ENCODE peak calls at places on chromosomes 4 and X, in four cellular contexts. Y is neural progenitor cell, U is osteoblast, E is adrenal gland. A is an unnamed sample.

GRCh38 chr4:25928320-25928955 is 14.4 kb downstream of the SMIM20 start:
- DNase-seq in E (no peak), Y (no peak), U (no peak), A (no peak)

GRCh38 chrX:72716766-72717165 is 2.7 kb upstream of the PHKA1 start:
- DNase-seq in U (no peak), Y (no peak), E (no peak), A (no peak)

GRCh38 chr4:185925910-185926360 is 113.9 kb upstream of the SORBS2 start:
- DNase-seq in U (no peak), E (no peak), Y (peak), A (no peak)

GRCh38 chr4:172390341-172390740 is 577.1 kb downstream of the GALNTL6 start:
- DNase-seq in E (no peak), Y (no peak), U (no peak), A (no peak)

GRCh38 chr4:56048621-56049427 is 100.1 kb downstream of the CEP135 start:
- DNase-seq in Y (peak), U (peak), E (peak), A (no peak)

GRCh38 chrX:10021461-10022272 is 54.5 kb downstream of the CLDN34 start:
- DNase-seq in E (peak), Y (no peak), U (no peak), A (peak)

GRCh38 chrX:7925867-7926472 is 1.2 kb downstream of the PNPLA4 start:
- DNase-seq in Y (peak), E (peak), U (peak), A (no peak)

GRCh38 chr4:76108467-76109181 is 34.1 kb downstream of the ART3 start:
- DNase-seq in Y (peak), E (no peak), U (no peak), A (no peak)

GRCh38 chr4:183906736-183907651 is 1.9 kb downstream of the STOX2 start:
- DNase-seq in E (peak), Y (peak), U (peak), A (no peak)

GRCh38 chrX:72031118-72031517 is 100.6 kb downstream of the RTL5 start:
- DNase-seq in Y (no peak), E (no peak), U (no peak), A (no peak)

GRCh38 chr4:13240066-13240465 is 244.1 kb downstream of the RAB28 start:
- DNase-seq in E (no peak), Y (no peak), U (no peak), A (no peak)

GRCh38 chr4:20249333-20249732 is 2.4 kb upstream of the SLIT2 start:
- DNase-seq in U (peak), Y (peak), E (peak), A (no peak)

GRCh38 chr4:40350627-40351227 is 15.6 kb downstream of the CHRNA9 start:
- DNase-seq in E (no peak), U (no peak), Y (no peak), A (peak)

GRCh38 chrX:133094098-133094731 is 2.7 kb downstream of the USP26 start:
- DNase-seq in E (no peak), Y (no peak), U (no peak), A (no peak)

GRCh38 chr4:108072300-108072699 is 82.6 kb downstream of the HADH start:
- DNase-seq in E (no peak), Y (no peak), U (no peak), A (no peak)

GRCh38 chr4:33882246-33882990 is 2361.9 kb downstream of the ARAP2 start:
- DNase-seq in Y (no peak), E (no peak), U (peak), A (no peak)

GRCh38 chrX:12319955-12320354 is 181.7 kb downstream of the FRMPD4 start:
- DNase-seq in U (no peak), Y (no peak), E (no peak), A (no peak)

GRCh38 chrX:72245461-72246089 is 6.7 kb upstream of the ERCC6L start:
- DNase-seq in U (peak), Y (peak), E (peak), A (no peak)

GRCh38 chr4:111781611-111782010 is 363.6 kb upstream of the FAM241A start:
- DNase-seq in E (no peak), U (no peak), Y (no peak), A (no peak)

GRCh38 chrX:31266172-31267076 is 194.6 kb upstream of the FTHL17 start:
- DNase-seq in Y (peak), U (peak), E (peak), A (peak)

GRCh38 chr4:2944882-2945526 is 18.2 kb downstream of the NOP14 start:
- DNase-seq in U (peak), Y (no peak), E (no peak), A (peak)

GRCh38 chrX:103629295-103630170 is 758 bp downstream of the TCEAL1 start:
- DNase-seq in E (peak), Y (peak), U (no peak), A (peak)

GRCh38 chr4:88350786-88351185 is 27.9 kb upstream of the HERC6 start:
- DNase-seq in U (no peak), Y (no peak), E (no peak), A (no peak)

GRCh38 chr4:78369691-78370090 is 181.9 kb upstream of the ANXA3 start:
- DNase-seq in Y (peak), E (no peak), U (no peak), A (no peak)

GRCh38 chrX:153824348-153824747 is 6.0 kb downstream of the PDZD4 start:
- DNase-seq in E (no peak), Y (no peak), U (peak), A (no peak)

GRCh38 chrX:13341491-13342101 is 21.7 kb upstream of the ATXN3L start:
- DNase-seq in Y (no peak), U (no peak), E (no peak), A (no peak)

GRCh38 chr4:173448103-173448502 is 49.2 kb upstream of the SCRG1 start:
- DNase-seq in U (no peak), Y (no peak), E (peak), A (peak)

GRCh38 chr4:110619401-110620247 is 3.3 kb downstream of the PITX2 start:
- DNase-seq in U (peak), E (no peak), Y (peak), A (no peak)

GRCh38 chr4:24632011-24632410 is 47.7 kb upstream of the DHX15 start:
- DNase-seq in U (no peak), E (no peak), Y (no peak), A (no peak)

GRCh38 chrX:47202316-47202715 is 8.7 kb downstream of the UBA1 start:
- DNase-seq in E (no peak), U (peak), Y (no peak), A (no peak)

GRCh38 chrX:47200385-47201150 is 6.9 kb downstream of the UBA1 start:
- DNase-seq in U (peak), E (peak), Y (no peak), A (no peak)

GRCh38 chrX:47202877-47203276 is 9.2 kb downstream of the UBA1 start:
- DNase-seq in Y (no peak), U (no peak), E (no peak), A (no peak)

GRCh38 chrX:47199286-47199685 is 5.7 kb downstream of the UBA1 start:
- DNase-seq in Y (no peak), U (peak), E (no peak), A (no peak)

DNA sequence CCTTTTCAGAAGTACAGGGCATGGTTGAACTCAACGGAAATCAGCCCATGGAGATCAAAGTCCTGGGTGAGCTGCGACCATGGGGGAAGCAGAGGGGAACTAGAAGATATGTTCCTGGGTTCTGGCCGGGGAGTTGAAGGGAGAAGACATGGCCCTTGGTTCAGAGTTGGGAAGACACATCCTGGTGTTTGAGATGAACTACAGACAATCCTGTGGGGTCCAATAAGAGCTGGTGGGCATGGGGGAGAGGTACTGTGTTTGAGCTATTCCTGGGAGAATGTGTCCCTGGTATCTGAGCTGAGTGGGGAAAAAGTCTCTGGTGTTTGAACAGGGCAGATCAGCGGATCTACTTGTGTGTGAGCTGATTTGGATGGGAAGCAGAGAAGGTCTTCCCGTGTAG is 7.9 kb downstream of the UBA1 start:
- DNase-seq in E (no peak), Y (no peak), U (peak), A (no peak)
- H3K4me3 ChIP-seq in E (no peak), Y (no peak), U (no peak), A (no peak)

DNA sequence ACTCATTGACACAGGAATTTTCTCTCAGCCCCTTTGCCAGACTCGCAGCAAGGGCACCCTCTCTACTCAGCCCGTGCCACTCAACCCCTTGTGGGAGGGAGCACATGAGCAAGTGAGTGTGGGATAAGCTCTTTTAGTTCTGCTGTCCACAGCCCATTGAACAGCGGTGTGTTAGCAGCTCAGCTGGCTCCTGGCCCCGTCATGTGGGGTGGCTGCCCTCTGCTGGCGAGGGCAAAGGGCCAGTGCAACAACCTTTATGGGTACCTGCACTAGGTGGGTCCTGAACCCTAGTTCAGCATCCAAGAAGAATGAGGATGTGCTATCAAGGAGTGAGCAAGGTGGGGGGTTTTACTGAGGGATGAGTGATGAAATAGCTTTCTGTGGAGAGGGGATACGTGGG is 85.0 kb upstream of the ZNF81 start:
- DNase-seq in E (peak), U (no peak), Y (peak), A (no peak)
- TF ChIP-seq CTCF in E (peak), U (peak), Y (peak), A (no peak)

GRCh38 chr4:175346381-175346780 is 428.2 kb downstream of the ADAM29 start:
- DNase-seq in E (no peak), U (peak), Y (no peak), A (no peak)

GRCh38 chr4:175350246-175350645 is 432.1 kb downstream of the ADAM29 start:
- DNase-seq in E (no peak), U (no peak), Y (no peak), A (no peak)

DNA sequence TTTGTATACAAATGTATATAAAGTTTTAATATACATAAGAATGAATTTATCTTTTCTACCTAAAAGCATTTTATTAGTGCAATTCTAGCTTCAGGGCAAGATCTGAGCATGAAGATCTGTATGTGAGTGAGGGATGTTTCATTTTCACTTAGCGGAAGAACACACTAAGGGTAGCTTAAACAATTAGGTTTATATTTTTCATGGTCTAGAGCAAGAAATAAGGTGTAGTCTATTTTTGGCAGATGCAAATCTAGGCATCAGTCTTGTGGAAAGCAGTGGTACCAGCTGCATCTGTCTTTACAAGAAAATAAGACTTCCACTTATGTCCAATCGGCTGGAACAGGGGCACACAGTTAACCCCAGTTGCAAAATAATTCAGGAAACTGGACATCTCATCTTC is 433.3 kb downstream of the ADAM29 start:
- DNase-seq in E (no peak), Y (no peak), U (no peak), A (no peak)
- H3K4me3 ChIP-seq in E (no peak), Y (no peak), U (no peak), A (no peak)

DNA sequence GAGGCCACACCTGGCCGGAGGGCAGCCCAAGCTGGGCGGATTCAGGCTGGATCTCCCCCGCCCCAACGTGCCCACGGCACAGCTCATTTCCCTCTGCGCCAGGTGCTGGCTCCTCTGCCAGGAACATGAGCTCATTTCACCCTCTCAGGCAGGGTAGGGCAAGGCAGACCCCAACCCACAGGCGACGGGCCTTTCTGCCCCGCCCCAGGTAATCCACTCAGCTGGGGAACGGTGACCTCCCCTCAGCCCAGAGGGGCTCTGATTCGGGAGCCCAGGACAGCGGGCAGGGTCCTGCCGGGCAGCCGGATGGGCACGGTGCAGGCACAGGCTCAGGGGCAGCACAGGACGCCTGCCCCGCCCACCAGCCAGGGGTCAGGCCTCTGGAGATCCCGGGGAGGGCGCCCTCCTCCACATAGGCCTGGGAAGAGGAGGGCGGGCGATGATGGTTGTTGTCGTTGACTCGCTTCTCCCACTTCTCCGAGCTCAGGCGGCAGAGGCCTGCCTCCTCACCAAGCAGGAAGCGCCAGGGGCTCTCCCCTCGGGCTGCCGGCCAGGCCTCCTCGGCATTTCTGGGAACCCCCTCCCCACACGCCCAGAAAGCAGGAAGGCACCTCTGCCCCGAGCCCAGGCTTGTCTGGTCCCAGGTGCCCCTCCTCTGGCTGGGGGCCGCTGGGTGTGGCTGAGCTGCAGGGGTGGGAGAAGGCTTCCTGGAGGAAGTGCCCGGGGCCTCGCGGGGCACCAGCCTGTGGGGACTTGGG is 31.1 kb downstream of the TACC3 start:
- DNase-seq in U (no peak), Y (no peak), E (no peak), A (no peak)
- TF ChIP-seq CTCF in U (no peak), Y (no peak), E (no peak), A (no peak)

GRCh38 chr4:4519296-4519898 is 22.5 kb downstream of the STX18 start:
- DNase-seq in Y (peak), E (no peak), U (no peak), A (no peak)
- H3K4me3 ChIP-seq in Y (no peak), E (no peak), U (peak), A (no peak)

GRCh38 chr4:27096142-27096824 is 235.6 kb downstream of the STIM2 start:
- DNase-seq in Y (no peak), U (no peak), E (no peak), A (peak)
- TF ChIP-seq CTCF in Y (peak), U (peak), E (no peak), A (no peak)

GRCh38 chr4:8737601-8738279 is 133.9 kb downstream of the HMX1 start:
- DNase-seq in E (no peak), U (no peak), Y (no peak), A (no peak)
- H3K4me3 ChIP-seq in E (no peak), U (no peak), Y (no peak), A (no peak)

GRCh38 chrX:40471965-40472648 is 108.7 kb upstream of the ATP6AP2 start:
- DNase-seq in E (no peak), Y (peak), U (peak), A (peak)
- TF ChIP-seq CTCF in E (no peak), Y (no peak), U (no peak), A (no peak)

DNA sequence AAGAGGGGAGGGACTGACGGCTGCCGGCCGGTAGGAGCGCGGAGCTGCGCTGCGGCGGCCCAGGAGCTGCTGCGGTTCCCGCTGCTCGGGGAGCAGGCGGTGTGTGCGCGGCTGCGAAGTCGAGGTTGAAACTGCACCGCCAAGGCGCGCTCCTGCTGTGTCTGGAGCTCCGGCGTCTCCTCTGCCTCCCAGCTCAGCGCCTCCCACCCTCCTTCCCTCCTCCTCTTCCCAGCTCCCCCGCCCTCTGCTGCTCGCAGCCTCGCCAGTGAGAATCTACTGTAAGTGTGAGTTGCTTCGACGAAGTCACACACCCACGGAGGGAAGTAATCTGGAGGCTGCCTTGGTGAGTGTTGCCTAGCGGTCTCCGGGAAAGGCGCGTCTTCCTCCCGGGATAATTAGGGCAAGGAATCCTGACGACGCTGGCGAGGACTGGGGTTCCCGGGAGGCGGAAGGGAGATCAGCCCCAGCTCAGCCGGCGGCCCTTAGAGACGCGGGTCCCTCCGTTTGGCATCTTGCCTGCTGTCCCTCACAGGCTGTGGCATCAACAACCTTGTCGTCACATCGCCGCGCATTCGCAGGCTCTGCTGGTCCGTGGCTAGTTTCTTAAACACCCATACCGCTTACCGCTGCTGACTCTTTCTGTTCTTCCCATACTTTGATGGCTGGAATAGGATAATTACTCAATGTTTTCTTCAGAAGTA is at the start of gene EPHA5:
- DNase-seq in E (peak), U (peak), Y (peak), A (peak)
- H3K4me3 ChIP-seq in E (no peak), U (peak), Y (peak), A (peak)

A was measured in lower leg skin.